ENCODE peak calls at places on chromosomes 4 and X, in six cellular contexts. M, K, L, O, H and A are unnamed samples.
A peak's percentile ranks its signal among the peaks of the same experiment; 100 is the strongest.

GRCh38 chr4:140755811-140756291 is 334 bp downstream of the TBC1D9 start:
- DNase-seq in K (peak; percentile 49), M (no peak), H (no peak), L (peak; percentile 72), O (no peak), A (no peak)

GRCh38 chr4:43875655-43876054 is 573.0 kb downstream of the KCTD8 start:
- DNase-seq in M (no peak), K (no peak), H (no peak), L (no peak), O (no peak), A (no peak)

GRCh38 chrX:136586386-136586785 is 54.4 kb downstream of the VGLL1 start:
- DNase-seq in L (no peak), O (peak; percentile 25), M (no peak), H (peak; percentile 9), K (no peak), A (peak; percentile 21)

GRCh38 chrX:147741776-147742175 is 169.9 kb upstream of the FMR1 start:
- DNase-seq in K (no peak), M (no peak), L (no peak), O (no peak), H (no peak), A (no peak)

GRCh38 chrX:7219153-7219705 is 71.3 kb upstream of the PUDP start:
- DNase-seq in L (no peak), O (no peak), M (no peak), K (no peak), H (no peak), A (no peak)

GRCh38 chr4:118281611-118282442 is 71.0 kb downstream of the PRSS12 start:
- DNase-seq in H (no peak), O (no peak), L (no peak), M (no peak), K (no peak), A (no peak)

GRCh38 chrX:52216541-52216940 is 31.9 kb downstream of the MAGED4 start:
- DNase-seq in H (no peak), L (no peak), M (no peak), K (no peak), O (no peak), A (no peak)

GRCh38 chr4:48546336-48546735 is 56.3 kb downstream of the ZAR1 start:
- DNase-seq in H (no peak), K (no peak), M (no peak), L (no peak), O (peak; percentile 40), A (peak; percentile 8)

GRCh38 chr4:100736651-100737450 is 219.0 kb upstream of the EMCN start:
- DNase-seq in M (no peak), H (no peak), L (no peak), O (no peak), K (no peak), A (peak; percentile 14)

GRCh38 chr4:82493721-82494425 is 63.5 kb downstream of the ENOPH1 start:
- DNase-seq in L (no peak), K (no peak), H (no peak), O (no peak), M (no peak), A (no peak)

GRCh38 chr4:138252551-138252950 is 10.4 kb upstream of the SLC7A11 start:
- DNase-seq in K (no peak), H (no peak), M (no peak), L (no peak), O (no peak), A (no peak)

GRCh38 chr4:138256608-138257007 is 14.5 kb upstream of the SLC7A11 start:
- DNase-seq in K (no peak), O (no peak), M (no peak), H (no peak), L (no peak), A (no peak)

GRCh38 chr4:138259296-138259695 is 17.1 kb upstream of the SLC7A11 start:
- DNase-seq in H (no peak), L (no peak), K (no peak), M (no peak), O (no peak), A (no peak)

GRCh38 chr4:138259801-138260200 is 17.7 kb upstream of the SLC7A11 start:
- DNase-seq in H (no peak), K (no peak), O (no peak), M (no peak), L (no peak), A (peak; percentile 96)

DNA sequence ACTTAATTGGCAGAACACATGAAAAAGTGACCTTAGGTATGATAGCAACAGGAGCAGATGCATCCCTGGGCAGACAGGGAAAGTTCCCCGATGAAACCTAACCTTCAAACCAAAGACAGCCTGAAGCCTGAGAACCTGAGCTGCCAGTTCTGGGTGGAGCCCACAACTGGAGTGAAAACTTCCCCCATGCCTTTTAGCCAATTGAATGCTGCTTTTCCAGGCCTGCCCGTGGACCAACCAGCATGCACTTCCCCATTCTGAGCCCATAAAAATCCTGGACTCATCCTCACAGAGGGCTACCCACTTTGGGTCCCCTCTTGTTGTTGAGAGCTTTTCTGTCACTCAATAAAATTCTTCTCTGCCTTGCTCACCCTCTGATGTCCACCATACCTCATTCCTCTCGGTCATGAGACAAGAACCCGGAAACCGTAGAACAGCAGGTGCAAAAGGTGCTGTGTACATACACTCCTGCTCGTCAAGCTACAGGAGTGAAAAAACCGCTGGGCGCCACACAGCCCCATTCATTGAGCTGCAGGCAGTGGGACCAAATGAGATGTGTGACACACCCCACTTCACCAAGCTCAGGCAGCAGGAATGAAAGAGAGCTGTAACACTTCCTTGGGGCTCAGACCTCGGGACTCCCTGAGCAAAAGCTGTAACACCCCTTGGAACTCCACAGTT is 13.9 kb upstream of the SLC7A11 start:
- DNase-seq in O (no peak), L (no peak), H (no peak), K (no peak), M (no peak), A (no peak)
- H3K4me1 ChIP-seq in O (peaks cover 6% of the 10 kb centered on the region), L (no peaks in the 10 kb centered on the region), H (no peaks in the 10 kb centered on the region), K (no peaks in the 10 kb centered on the region), M (peaks cover 4% of the 10 kb centered on the region), A (no peaks in the 10 kb centered on the region)

GRCh38 chrX:68084765-68085164 is 348.5 kb downstream of the OPHN1 start:
- DNase-seq in L (no peak), H (no peak), O (no peak), M (no peak), K (no peak), A (no peak)
- H3K27ac ChIP-seq in L (no peak overlapping the region), H (no peak overlapping the region), O (no peak overlapping the region), M (no peak overlapping the region), K (peak overlapping the region; percentile 45), A (no peak overlapping the region)

GRCh38 chrX:632391-633042 is 1.9 kb downstream of the SHOX start:
- DNase-seq in L (no peak), M (no peak), O (no peak), K (no peak), H (no peak), A (no peak)
- H3K27me3 ChIP-seq in L (no peaks in the 10 kb centered on the region), M (peaks cover 85% of the 10 kb centered on the region), O (no peaks in the 10 kb centered on the region), K (peaks cover 48% of the 10 kb centered on the region), H (peaks cover 3% of the 10 kb centered on the region), A (peaks cover 26% of the 10 kb centered on the region)

DNA sequence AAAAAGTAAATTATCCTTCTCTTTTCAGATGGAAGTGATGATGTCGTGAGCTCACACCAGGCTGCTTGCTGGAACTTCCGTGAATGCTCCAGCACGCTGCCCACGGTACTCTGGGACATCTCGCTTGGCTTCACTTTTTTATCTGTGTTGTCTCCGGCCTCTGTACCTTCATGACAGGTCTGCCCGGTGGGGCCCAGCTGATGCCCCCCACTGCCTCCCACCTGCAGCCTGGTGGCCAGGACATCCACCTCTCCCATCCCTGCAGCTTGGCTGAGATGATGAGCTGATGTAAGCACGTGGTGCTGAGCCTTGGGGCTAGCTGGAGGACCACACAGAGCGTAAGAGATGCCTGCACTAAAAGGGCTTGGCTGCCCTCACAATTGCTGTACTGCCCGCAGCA is 59.0 kb upstream of the HELT start:
- DNase-seq in L (no peak), M (no peak), H (no peak), O (no peak), K (no peak), A (no peak)
- H3K4me1 ChIP-seq in L (no peaks in the 10 kb centered on the region), M (peaks cover 32% of the 10 kb centered on the region), H (no peaks in the 10 kb centered on the region), O (no peaks in the 10 kb centered on the region), K (no peaks in the 10 kb centered on the region), A (no peaks in the 10 kb centered on the region)

DNA sequence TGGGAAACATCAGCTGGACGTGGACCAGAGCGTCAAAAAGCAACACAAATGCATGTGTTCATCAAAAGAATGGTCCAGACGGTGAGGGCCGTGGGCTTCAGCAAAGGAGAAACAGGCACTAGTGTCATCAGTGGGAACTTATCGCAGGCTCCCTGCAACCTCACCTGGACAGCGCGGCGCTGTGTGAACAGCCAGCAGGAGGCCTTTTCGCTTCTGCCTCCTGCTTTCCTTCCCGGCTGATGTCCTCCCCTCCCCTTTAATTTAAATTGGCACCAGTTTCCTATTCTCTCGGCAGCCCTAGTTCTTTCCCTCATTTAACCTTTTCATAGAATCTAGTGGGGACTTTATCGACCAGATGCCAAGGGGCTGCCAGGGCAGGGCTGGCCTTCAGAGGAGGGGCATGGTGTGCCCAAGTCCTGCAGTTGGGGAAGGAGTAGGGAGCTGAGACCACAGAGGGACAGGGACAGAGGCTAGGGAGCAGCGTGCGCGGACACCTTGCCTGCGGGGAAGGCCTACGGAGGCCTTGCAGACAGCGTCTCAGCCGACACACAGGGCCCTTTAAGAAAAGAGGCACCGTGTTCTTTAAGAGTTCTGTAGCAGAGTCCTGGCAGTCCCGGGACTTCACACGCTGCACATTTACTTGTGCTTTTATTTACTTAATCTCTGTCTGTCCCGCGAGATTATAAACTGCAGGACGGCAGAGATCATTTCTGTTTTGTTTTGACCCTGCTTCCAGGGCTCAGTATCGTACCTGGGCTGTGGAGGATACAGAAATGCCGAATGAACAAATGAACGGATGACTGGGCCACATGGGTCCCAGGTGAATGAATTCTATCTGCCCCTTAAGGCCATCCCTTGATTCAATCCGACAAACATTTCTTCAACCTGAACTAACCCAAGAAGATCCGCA is 8.4 kb upstream of the SORBS2 start:
- DNase-seq in O (no peak), H (no peak), K (no peak), M (no peak), L (no peak), A (no peak)
- H3K27ac ChIP-seq in O (no peak overlapping the region), H (no peak overlapping the region), K (peak overlapping the region; percentile 6), M (no peak overlapping the region), L (no peak overlapping the region), A (no peak overlapping the region)

DNA sequence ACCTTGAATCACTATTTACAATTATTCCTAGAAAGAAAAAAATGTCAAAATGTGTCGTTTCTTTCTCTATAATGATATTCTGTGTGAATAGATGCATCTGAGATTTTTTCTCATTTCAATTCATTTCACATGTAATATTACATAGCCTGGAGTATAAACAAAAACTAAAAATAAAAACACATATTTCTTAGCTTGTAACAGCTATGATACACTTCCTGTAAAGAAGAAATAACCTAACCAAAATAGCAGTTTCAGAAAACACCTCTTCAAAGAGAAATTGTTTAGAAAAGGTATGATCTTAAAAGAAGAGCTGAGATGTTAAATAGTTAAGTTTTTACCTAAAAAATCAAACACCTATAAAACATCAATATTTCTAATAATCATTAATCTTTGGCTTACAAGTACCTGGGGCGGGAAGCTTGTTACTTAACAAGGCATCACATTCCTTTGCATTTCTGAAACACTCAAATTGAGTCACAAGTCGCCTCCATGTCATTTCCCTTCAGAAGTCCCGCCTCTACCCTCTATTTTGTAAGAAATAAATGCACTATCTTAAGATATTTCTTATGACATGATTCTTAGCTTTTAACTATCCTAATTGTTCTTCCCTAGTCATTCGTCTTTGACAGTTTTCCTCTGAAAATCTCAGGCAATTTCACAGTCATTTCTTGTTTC is 76.5 kb downstream of the PCDH18 start:
- DNase-seq in K (no peak), O (no peak), H (no peak), M (no peak), L (no peak), A (no peak)
- H3K27me3 ChIP-seq in K (no peaks in the 10 kb centered on the region), O (no peaks in the 10 kb centered on the region), H (no peaks in the 10 kb centered on the region), M (no peaks in the 10 kb centered on the region), L (no peaks in the 10 kb centered on the region), A (no peaks in the 10 kb centered on the region)

GRCh38 chr4:87089368-87089767 is 131.1 kb downstream of the KLHL8 start:
- DNase-seq in H (no peak), K (no peak), O (no peak), L (no peak), M (no peak), A (no peak)
- H3K4me1 ChIP-seq in H (peaks cover 4% of the 10 kb centered on the region), K (peaks cover 19% of the 10 kb centered on the region), O (no peaks in the 10 kb centered on the region), L (peaks cover 6% of the 10 kb centered on the region), M (peaks cover 52% of the 10 kb centered on the region), A (no peaks in the 10 kb centered on the region)

GRCh38 chr4:1490011-1490905 is 84.0 kb upstream of the NKX1-1 start:
- DNase-seq in L (peak; percentile 49), K (no peak), M (peak; percentile 76), O (no peak), H (no peak), A (no peak)
- H3K27ac ChIP-seq in L (no peak overlapping the region), K (no peak overlapping the region), M (no peak overlapping the region), O (no peak overlapping the region), H (no peak overlapping the region), A (no peak overlapping the region)